ENCODE peak calls at places on chromosomes 2 and 18, in nine cellular contexts. One of them, this sample, is unnamed.

GRCh38 chr2:7165736-7166135 is 248.5 kb downstream of the RNF144A start:
- DNase-seq in adrenal gland: no peak
- DNase-seq in GM23338: no peak
- DNase-seq in CD4-positive, alpha-beta memory T cell: no peak
- DNase-seq in HCT116: no peak
- DNase-seq in CD4-positive, alpha-beta T cell: no peak
- DNase-seq in HL-60: no peak
- DNase-seq in hepatocyte: no peak
- DNase-seq in endothelial cell of umbilical vein: no peak
- DNase-seq in this sample: no peak

GRCh38 chr2:10001551-10001950 is 41.8 kb upstream of the KLF11 start:
- DNase-seq in endothelial cell of umbilical vein: no peak
- DNase-seq in CD4-positive, alpha-beta memory T cell: no peak
- DNase-seq in CD4-positive, alpha-beta T cell: no peak
- DNase-seq in HL-60: peak; percentile 20
- DNase-seq in GM23338: no peak
- DNase-seq in HCT116: no peak
- DNase-seq in hepatocyte: no peak
- DNase-seq in adrenal gland: no peak
- DNase-seq in this sample: no peak

GRCh38 chr2:117523842-117524241 is 290.6 kb upstream of the DDX18 start:
- DNase-seq in HCT116: no peak
- DNase-seq in CD4-positive, alpha-beta T cell: no peak
- DNase-seq in CD4-positive, alpha-beta memory T cell: no peak
- DNase-seq in adrenal gland: no peak
- DNase-seq in HL-60: no peak
- DNase-seq in endothelial cell of umbilical vein: no peak
- DNase-seq in GM23338: no peak
- DNase-seq in hepatocyte: no peak
- DNase-seq in this sample: no peak

GRCh38 chr2:223835701-223836532 is 1.5 kb downstream of the AP1S3 start:
- DNase-seq in hepatocyte: peak; percentile 39
- DNase-seq in endothelial cell of umbilical vein: no peak
- DNase-seq in adrenal gland: no peak
- DNase-seq in GM23338: peak; percentile 24
- DNase-seq in HL-60: peak; percentile 58
- DNase-seq in CD4-positive, alpha-beta T cell: no peak
- DNase-seq in CD4-positive, alpha-beta memory T cell: no peak
- DNase-seq in HCT116: no peak
- DNase-seq in this sample: no peak

GRCh38 chr2:190415794-190416729 is 7.9 kb downstream of the MFSD6 start:
- DNase-seq in HCT116: no peak
- DNase-seq in endothelial cell of umbilical vein: no peak
- DNase-seq in GM23338: no peak
- DNase-seq in hepatocyte: no peak
- DNase-seq in CD4-positive, alpha-beta memory T cell: no peak
- DNase-seq in HL-60: no peak
- DNase-seq in adrenal gland: no peak
- DNase-seq in CD4-positive, alpha-beta T cell: no peak
- DNase-seq in this sample: no peak

GRCh38 chr2:238938460-238939055 is 90.7 kb downstream of the TWIST2 start:
- DNase-seq in endothelial cell of umbilical vein: no peak
- DNase-seq in CD4-positive, alpha-beta T cell: no peak
- DNase-seq in GM23338: no peak
- DNase-seq in HCT116: no peak
- DNase-seq in hepatocyte: peak; percentile 6
- DNase-seq in CD4-positive, alpha-beta memory T cell: no peak
- DNase-seq in HL-60: no peak
- DNase-seq in adrenal gland: peak; percentile 87
- DNase-seq in this sample: peak; percentile 90

GRCh38 chr18:43893001-43893637 is 615.8 kb upstream of the SYT4 start:
- DNase-seq in HL-60: no peak
- DNase-seq in GM23338: no peak
- DNase-seq in HCT116: no peak
- DNase-seq in CD4-positive, alpha-beta T cell: no peak
- DNase-seq in CD4-positive, alpha-beta memory T cell: no peak
- DNase-seq in adrenal gland: peak; percentile 53
- DNase-seq in hepatocyte: peak; percentile 26
- DNase-seq in endothelial cell of umbilical vein: peak; percentile 91
- DNase-seq in this sample: no peak

GRCh38 chr18:58307441-58307840 is 263.4 kb downstream of the NEDD4L start:
- DNase-seq in HL-60: no peak
- DNase-seq in endothelial cell of umbilical vein: no peak
- DNase-seq in adrenal gland: no peak
- DNase-seq in GM23338: no peak
- DNase-seq in CD4-positive, alpha-beta T cell: no peak
- DNase-seq in HCT116: no peak
- DNase-seq in hepatocyte: no peak
- DNase-seq in CD4-positive, alpha-beta memory T cell: no peak
- DNase-seq in this sample: no peak

GRCh38 chr18:36143391-36143790 is 13.7 kb downstream of the ELP2 start:
- DNase-seq in hepatocyte: no peak
- DNase-seq in CD4-positive, alpha-beta T cell: no peak
- DNase-seq in HL-60: no peak
- DNase-seq in CD4-positive, alpha-beta memory T cell: no peak
- DNase-seq in HCT116: no peak
- DNase-seq in GM23338: no peak
- DNase-seq in adrenal gland: no peak
- DNase-seq in endothelial cell of umbilical vein: no peak
- DNase-seq in this sample: no peak

GRCh38 chr18:9719421-9719981 is 11.4 kb downstream of the RAB31 start:
- DNase-seq in adrenal gland: peak; percentile 66
- DNase-seq in GM23338: no peak
- DNase-seq in HL-60: no peak
- DNase-seq in hepatocyte: no peak
- DNase-seq in CD4-positive, alpha-beta memory T cell: no peak
- DNase-seq in CD4-positive, alpha-beta T cell: no peak
- DNase-seq in HCT116: peak; percentile 80
- DNase-seq in endothelial cell of umbilical vein: peak; percentile 85
- DNase-seq in this sample: no peak

DNA sequence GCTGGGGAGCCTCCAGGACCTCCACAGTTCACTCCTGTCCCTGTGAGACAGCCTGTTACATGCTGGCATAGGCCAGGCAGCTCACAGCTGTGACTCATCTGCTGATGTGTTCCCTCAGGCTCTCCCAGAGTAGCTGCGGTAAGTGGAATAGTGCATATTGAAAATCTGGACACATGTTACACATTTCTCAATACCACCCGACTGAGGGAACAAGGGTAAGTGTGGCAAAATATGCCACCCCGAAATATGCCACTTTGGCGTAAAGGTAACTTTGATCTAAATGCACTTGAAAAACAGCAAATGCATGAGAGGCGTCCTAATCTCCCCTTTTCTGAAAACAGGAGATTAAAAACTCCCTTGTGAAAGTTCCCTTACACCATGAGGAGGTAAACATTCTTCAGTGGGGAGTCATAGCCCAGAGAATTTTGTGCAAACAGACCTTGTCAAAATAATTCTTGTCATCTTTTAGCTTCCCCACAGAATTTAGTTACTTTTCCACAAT is 557.9 kb downstream of the CCDC85A start:
- DNase-seq in hepatocyte: peak; percentile 72
- DNase-seq in HCT116: peak; percentile 45
- DNase-seq in adrenal gland: peak; percentile 53
- DNase-seq in CD4-positive, alpha-beta T cell: no peak
- DNase-seq in endothelial cell of umbilical vein: peak; percentile 67
- DNase-seq in GM23338: no peak
- DNase-seq in CD4-positive, alpha-beta memory T cell: no peak
- DNase-seq in HL-60: no peak
- DNase-seq in this sample: peak; percentile 39
- H3K27ac ChIP-seq in hepatocyte: peak overlapping the region; percentile 44
- H3K27ac ChIP-seq in HCT116: no peak overlapping the region
- H3K27ac ChIP-seq in adrenal gland: no peak overlapping the region
- H3K27ac ChIP-seq in CD4-positive, alpha-beta T cell: no peak overlapping the region
- H3K27ac ChIP-seq in endothelial cell of umbilical vein: peak overlapping the region; percentile 12
- H3K27ac ChIP-seq in GM23338: no peak overlapping the region
- H3K27ac ChIP-seq in CD4-positive, alpha-beta memory T cell: no peak overlapping the region
- H3K27ac ChIP-seq in HL-60: no peak overlapping the region
- H3K27ac ChIP-seq in this sample: no peak overlapping the region

GRCh38 chr2:120766758-120767351 is 31.2 kb downstream of the GLI2 start:
- DNase-seq in HL-60: no peak
- DNase-seq in adrenal gland: no peak
- DNase-seq in CD4-positive, alpha-beta T cell: no peak
- DNase-seq in HCT116: no peak
- DNase-seq in GM23338: peak; percentile 44
- DNase-seq in endothelial cell of umbilical vein: no peak
- DNase-seq in CD4-positive, alpha-beta memory T cell: no peak
- DNase-seq in hepatocyte: no peak
- DNase-seq in this sample: peak; percentile 10
- H3K27ac ChIP-seq in HL-60: no peak overlapping the region
- H3K27ac ChIP-seq in adrenal gland: peak overlapping the region; percentile 78
- H3K27ac ChIP-seq in CD4-positive, alpha-beta T cell: no peak overlapping the region
- H3K27ac ChIP-seq in HCT116: no peak overlapping the region
- H3K27ac ChIP-seq in GM23338: peak overlapping the region; percentile 84
- H3K27ac ChIP-seq in endothelial cell of umbilical vein: peak overlapping the region; percentile 43
- H3K27ac ChIP-seq in CD4-positive, alpha-beta memory T cell: no peak overlapping the region
- H3K27ac ChIP-seq in hepatocyte: peak overlapping the region; percentile 96
- H3K27ac ChIP-seq in this sample: peak overlapping the region; percentile 48

GRCh38 chr2:215411941-215412743 is 23.7 kb downstream of the FN1 start:
- DNase-seq in endothelial cell of umbilical vein: no peak
- DNase-seq in HL-60: no peak
- DNase-seq in adrenal gland: no peak
- DNase-seq in CD4-positive, alpha-beta T cell: no peak
- DNase-seq in HCT116: no peak
- DNase-seq in hepatocyte: no peak
- DNase-seq in CD4-positive, alpha-beta memory T cell: no peak
- DNase-seq in GM23338: no peak
- DNase-seq in this sample: no peak

GRCh38 chr2:215407596-215408264 is 28.1 kb downstream of the FN1 start:
- DNase-seq in GM23338: no peak
- DNase-seq in CD4-positive, alpha-beta T cell: no peak
- DNase-seq in hepatocyte: no peak
- DNase-seq in HL-60: no peak
- DNase-seq in adrenal gland: no peak
- DNase-seq in HCT116: no peak
- DNase-seq in CD4-positive, alpha-beta memory T cell: no peak
- DNase-seq in endothelial cell of umbilical vein: no peak
- DNase-seq in this sample: no peak

GRCh38 chr2:215407061-215407460 is 28.8 kb downstream of the FN1 start:
- DNase-seq in GM23338: no peak
- DNase-seq in HCT116: no peak
- DNase-seq in adrenal gland: no peak
- DNase-seq in endothelial cell of umbilical vein: no peak
- DNase-seq in CD4-positive, alpha-beta T cell: no peak
- DNase-seq in CD4-positive, alpha-beta memory T cell: no peak
- DNase-seq in hepatocyte: no peak
- DNase-seq in HL-60: no peak
- DNase-seq in this sample: no peak

GRCh38 chr2:215410932-215411285 is 25.0 kb downstream of the FN1 start:
- DNase-seq in GM23338: no peak
- DNase-seq in endothelial cell of umbilical vein: peak; percentile 89
- DNase-seq in hepatocyte: no peak
- DNase-seq in HL-60: no peak
- DNase-seq in CD4-positive, alpha-beta memory T cell: no peak
- DNase-seq in adrenal gland: no peak
- DNase-seq in CD4-positive, alpha-beta T cell: no peak
- DNase-seq in HCT116: peak; percentile 89
- DNase-seq in this sample: no peak

GRCh38 chr2:215409331-215410127 is 26.3 kb downstream of the FN1 start:
- DNase-seq in HCT116: peak; percentile 21
- DNase-seq in hepatocyte: no peak
- DNase-seq in endothelial cell of umbilical vein: no peak
- DNase-seq in HL-60: no peak
- DNase-seq in CD4-positive, alpha-beta T cell: no peak
- DNase-seq in GM23338: no peak
- DNase-seq in CD4-positive, alpha-beta memory T cell: no peak
- DNase-seq in adrenal gland: no peak
- DNase-seq in this sample: no peak
- H3K27ac ChIP-seq in HCT116: no peak overlapping the region
- H3K27ac ChIP-seq in hepatocyte: no peak overlapping the region
- H3K27ac ChIP-seq in endothelial cell of umbilical vein: no peak overlapping the region
- H3K27ac ChIP-seq in HL-60: no peak overlapping the region
- H3K27ac ChIP-seq in CD4-positive, alpha-beta T cell: no peak overlapping the region
- H3K27ac ChIP-seq in GM23338: no peak overlapping the region
- H3K27ac ChIP-seq in CD4-positive, alpha-beta memory T cell: no peak overlapping the region
- H3K27ac ChIP-seq in adrenal gland: no peak overlapping the region
- H3K27ac ChIP-seq in this sample: no peak overlapping the region

GRCh38 chr2:215137329-215137686 is 1.1 kb downstream of the ABCA12 start:
- DNase-seq in HCT116: no peak
- DNase-seq in CD4-positive, alpha-beta memory T cell: no peak
- DNase-seq in GM23338: no peak
- DNase-seq in endothelial cell of umbilical vein: no peak
- DNase-seq in hepatocyte: no peak
- DNase-seq in CD4-positive, alpha-beta T cell: no peak
- DNase-seq in adrenal gland: no peak
- DNase-seq in HL-60: no peak
- DNase-seq in this sample: no peak
- H3K27ac ChIP-seq in HCT116: no peak overlapping the region
- H3K27ac ChIP-seq in CD4-positive, alpha-beta memory T cell: no peak overlapping the region
- H3K27ac ChIP-seq in GM23338: no peak overlapping the region
- H3K27ac ChIP-seq in endothelial cell of umbilical vein: no peak overlapping the region
- H3K27ac ChIP-seq in hepatocyte: peak overlapping the region; percentile 13
- H3K27ac ChIP-seq in CD4-positive, alpha-beta T cell: no peak overlapping the region
- H3K27ac ChIP-seq in adrenal gland: no peak overlapping the region
- H3K27ac ChIP-seq in HL-60: no peak overlapping the region
- H3K27ac ChIP-seq in this sample: no peak overlapping the region

GRCh38 chr2:189348369-189348768 is 92.9 kb upstream of the WDR75 start:
- DNase-seq in hepatocyte: no peak
- DNase-seq in GM23338: no peak
- DNase-seq in CD4-positive, alpha-beta memory T cell: no peak
- DNase-seq in endothelial cell of umbilical vein: no peak
- DNase-seq in HCT116: no peak
- DNase-seq in adrenal gland: no peak
- DNase-seq in CD4-positive, alpha-beta T cell: no peak
- DNase-seq in HL-60: no peak
- DNase-seq in this sample: no peak
- H3K27ac ChIP-seq in hepatocyte: peak overlapping the region; percentile 32
- H3K27ac ChIP-seq in GM23338: no peak overlapping the region
- H3K27ac ChIP-seq in CD4-positive, alpha-beta memory T cell: no peak overlapping the region
- H3K27ac ChIP-seq in endothelial cell of umbilical vein: no peak overlapping the region
- H3K27ac ChIP-seq in HCT116: no peak overlapping the region
- H3K27ac ChIP-seq in adrenal gland: peak overlapping the region; percentile 76
- H3K27ac ChIP-seq in CD4-positive, alpha-beta T cell: no peak overlapping the region
- H3K27ac ChIP-seq in HL-60: no peak overlapping the region
- H3K27ac ChIP-seq in this sample: peak overlapping the region; percentile 60

GRCh38 chr2:98915751-98916358 is 20.2 kb downstream of the CRACDL start:
- DNase-seq in endothelial cell of umbilical vein: peak; percentile 30
- DNase-seq in HL-60: no peak
- DNase-seq in HCT116: no peak
- DNase-seq in adrenal gland: no peak
- DNase-seq in GM23338: no peak
- DNase-seq in CD4-positive, alpha-beta T cell: no peak
- DNase-seq in CD4-positive, alpha-beta memory T cell: no peak
- DNase-seq in hepatocyte: no peak
- DNase-seq in this sample: no peak
- H3K27ac ChIP-seq in endothelial cell of umbilical vein: no peak overlapping the region
- H3K27ac ChIP-seq in HL-60: no peak overlapping the region
- H3K27ac ChIP-seq in HCT116: no peak overlapping the region
- H3K27ac ChIP-seq in adrenal gland: no peak overlapping the region
- H3K27ac ChIP-seq in GM23338: no peak overlapping the region
- H3K27ac ChIP-seq in CD4-positive, alpha-beta T cell: no peak overlapping the region
- H3K27ac ChIP-seq in CD4-positive, alpha-beta memory T cell: no peak overlapping the region
- H3K27ac ChIP-seq in hepatocyte: no peak overlapping the region
- H3K27ac ChIP-seq in this sample: no peak overlapping the region

DNA sequence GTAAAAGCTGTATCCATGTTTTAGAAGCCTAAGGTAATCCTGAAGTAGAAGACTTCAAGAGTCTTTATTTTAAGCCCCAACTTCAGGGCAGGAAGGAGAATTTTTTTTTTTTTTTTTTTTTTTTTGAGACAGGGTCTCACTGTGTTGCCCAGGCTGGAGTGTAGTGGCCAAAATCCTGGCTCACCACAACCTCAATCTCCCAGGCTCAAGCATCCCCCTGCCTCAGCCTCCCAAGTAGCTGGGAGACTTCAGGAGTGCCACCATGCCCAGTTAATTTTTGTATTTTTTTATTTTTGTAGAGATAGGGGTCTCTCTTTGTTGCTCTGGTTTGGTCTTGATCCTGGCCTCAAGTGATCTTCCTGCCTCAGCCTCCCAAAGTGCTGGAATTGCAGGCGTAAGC is 3.3 kb upstream of the RNF152 start:
- DNase-seq in hepatocyte: no peak
- DNase-seq in endothelial cell of umbilical vein: no peak
- DNase-seq in HL-60: no peak
- DNase-seq in adrenal gland: no peak
- DNase-seq in CD4-positive, alpha-beta T cell: no peak
- DNase-seq in CD4-positive, alpha-beta memory T cell: no peak
- DNase-seq in HCT116: no peak
- DNase-seq in GM23338: no peak
- DNase-seq in this sample: no peak
- H3K27ac ChIP-seq in hepatocyte: no peak overlapping the region
- H3K27ac ChIP-seq in endothelial cell of umbilical vein: no peak overlapping the region
- H3K27ac ChIP-seq in HL-60: no peak overlapping the region
- H3K27ac ChIP-seq in adrenal gland: no peak overlapping the region
- H3K27ac ChIP-seq in CD4-positive, alpha-beta T cell: no peak overlapping the region
- H3K27ac ChIP-seq in CD4-positive, alpha-beta memory T cell: no peak overlapping the region
- H3K27ac ChIP-seq in HCT116: no peak overlapping the region
- H3K27ac ChIP-seq in GM23338: no peak overlapping the region
- H3K27ac ChIP-seq in this sample: no peak overlapping the region

This sample was measured in psoas muscle.